ENCODE peak calls at places on chromosome 9, in seven cellular contexts. One of them, this sample, is unnamed.

GRCh38 chr9:116074658-116075057 is 78.9 kb upstream of the PAPPA start:
- DNase-seq in lower leg skin: no peak
- DNase-seq in neural progenitor cell: no peak
- DNase-seq in BJ: no peak
- DNase-seq in heart right ventricle: no peak
- DNase-seq in kidney epithelial cell: no peak
- DNase-seq in lower lobe of right lung: no peak
- DNase-seq in this sample: no peak

GRCh38 chr9:82367929-82368328 is 379.4 kb downstream of the SPATA31D1 start:
- DNase-seq in lower leg skin: no peak
- DNase-seq in neural progenitor cell: no peak
- DNase-seq in BJ: no peak
- DNase-seq in heart right ventricle: no peak
- DNase-seq in kidney epithelial cell: no peak
- DNase-seq in lower lobe of right lung: no peak
- DNase-seq in this sample: no peak

GRCh38 chr9:98022447-98022846 is 34.1 kb upstream of the NANS start:
- DNase-seq in lower leg skin: peak
- DNase-seq in neural progenitor cell: no peak
- DNase-seq in BJ: no peak
- DNase-seq in heart right ventricle: no peak
- DNase-seq in kidney epithelial cell: no peak
- DNase-seq in lower lobe of right lung: no peak
- DNase-seq in this sample: no peak

GRCh38 chr9:116959775-116960174 is 272.7 kb downstream of the TRIM32 start:
- DNase-seq in lower leg skin: no peak
- DNase-seq in neural progenitor cell: peak
- DNase-seq in BJ: no peak
- DNase-seq in heart right ventricle: no peak
- DNase-seq in kidney epithelial cell: no peak
- DNase-seq in lower lobe of right lung: no peak
- DNase-seq in this sample: no peak

GRCh38 chr9:74770508-74771261 is 117.0 kb downstream of the TRPM6 start:
- DNase-seq in lower leg skin: no peak
- DNase-seq in neural progenitor cell: peak
- DNase-seq in BJ: no peak
- DNase-seq in heart right ventricle: peak
- DNase-seq in kidney epithelial cell: no peak
- DNase-seq in lower lobe of right lung: no peak
- DNase-seq in this sample: no peak

GRCh38 chr9:8456327-8456726 is 656.7 kb upstream of the DMAC1 start:
- DNase-seq in lower leg skin: no peak
- DNase-seq in neural progenitor cell: no peak
- DNase-seq in BJ: no peak
- DNase-seq in heart right ventricle: no peak
- DNase-seq in kidney epithelial cell: no peak
- DNase-seq in lower lobe of right lung: no peak
- DNase-seq in this sample: no peak

GRCh38 chr9:131997076-131997475 is 82.6 kb downstream of the MED27 start:
- DNase-seq in lower leg skin: no peak
- DNase-seq in neural progenitor cell: no peak
- DNase-seq in BJ: no peak
- DNase-seq in heart right ventricle: no peak
- DNase-seq in kidney epithelial cell: no peak
- DNase-seq in lower lobe of right lung: no peak
- DNase-seq in this sample: no peak

GRCh38 chr9:78031271-78031825 is at the start of gene GNAQ:
- DNase-seq in lower leg skin: peak
- DNase-seq in neural progenitor cell: peak
- DNase-seq in BJ: no peak
- DNase-seq in heart right ventricle: peak
- DNase-seq in kidney epithelial cell: no peak
- DNase-seq in lower lobe of right lung: peak
- DNase-seq in this sample: no peak

GRCh38 chr9:61671276-61671973 is 481.6 kb downstream of the SPATA31A7 start:
- DNase-seq in lower leg skin: peak
- DNase-seq in neural progenitor cell: no peak
- DNase-seq in BJ: no peak
- DNase-seq in heart right ventricle: no peak
- DNase-seq in kidney epithelial cell: no peak
- DNase-seq in lower lobe of right lung: no peak
- DNase-seq in this sample: no peak

GRCh38 chr9:130696139-130696650 is 2.6 kb downstream of the EXOSC2 start:
- DNase-seq in lower leg skin: no peak
- DNase-seq in neural progenitor cell: no peak
- DNase-seq in BJ: no peak
- DNase-seq in heart right ventricle: no peak
- DNase-seq in kidney epithelial cell: no peak
- DNase-seq in lower lobe of right lung: peak
- DNase-seq in this sample: no peak

GRCh38 chr9:114551750-114552685 is 35.6 kb upstream of the ATP6V1G1 start:
- DNase-seq in lower leg skin: no peak
- DNase-seq in neural progenitor cell: no peak
- DNase-seq in BJ: peak
- DNase-seq in heart right ventricle: no peak
- DNase-seq in kidney epithelial cell: peak
- DNase-seq in lower lobe of right lung: no peak
- DNase-seq in this sample: peak

GRCh38 chr9:126365780-126366179 is 39.2 kb downstream of the MVB12B start:
- DNase-seq in lower leg skin: peak
- DNase-seq in neural progenitor cell: no peak
- DNase-seq in BJ: no peak
- DNase-seq in heart right ventricle: no peak
- DNase-seq in kidney epithelial cell: no peak
- DNase-seq in lower lobe of right lung: no peak
- DNase-seq in this sample: no peak
- TF ChIP-seq CTCF in lower leg skin: no peak
- TF ChIP-seq CTCF in neural progenitor cell: peak
- TF ChIP-seq CTCF in BJ: no peak
- TF ChIP-seq CTCF in heart right ventricle: no peak
- TF ChIP-seq CTCF in kidney epithelial cell: no peak
- TF ChIP-seq CTCF in lower lobe of right lung: no peak
- TF ChIP-seq CTCF in this sample: no peak

GRCh38 chr9:112891521-112891920 is 845 bp upstream of the SLC46A2 start:
- DNase-seq in lower leg skin: no peak
- DNase-seq in neural progenitor cell: no peak
- DNase-seq in BJ: no peak
- DNase-seq in heart right ventricle: no peak
- DNase-seq in kidney epithelial cell: no peak
- DNase-seq in lower lobe of right lung: no peak
- DNase-seq in this sample: no peak
- H3K4me3 ChIP-seq in lower leg skin: no peak
- H3K4me3 ChIP-seq in neural progenitor cell: no peak
- H3K4me3 ChIP-seq in BJ: no peak
- H3K4me3 ChIP-seq in heart right ventricle: no peak
- H3K4me3 ChIP-seq in kidney epithelial cell: no peak
- H3K4me3 ChIP-seq in lower lobe of right lung: peak
- H3K4me3 ChIP-seq in this sample: no peak

DNA sequence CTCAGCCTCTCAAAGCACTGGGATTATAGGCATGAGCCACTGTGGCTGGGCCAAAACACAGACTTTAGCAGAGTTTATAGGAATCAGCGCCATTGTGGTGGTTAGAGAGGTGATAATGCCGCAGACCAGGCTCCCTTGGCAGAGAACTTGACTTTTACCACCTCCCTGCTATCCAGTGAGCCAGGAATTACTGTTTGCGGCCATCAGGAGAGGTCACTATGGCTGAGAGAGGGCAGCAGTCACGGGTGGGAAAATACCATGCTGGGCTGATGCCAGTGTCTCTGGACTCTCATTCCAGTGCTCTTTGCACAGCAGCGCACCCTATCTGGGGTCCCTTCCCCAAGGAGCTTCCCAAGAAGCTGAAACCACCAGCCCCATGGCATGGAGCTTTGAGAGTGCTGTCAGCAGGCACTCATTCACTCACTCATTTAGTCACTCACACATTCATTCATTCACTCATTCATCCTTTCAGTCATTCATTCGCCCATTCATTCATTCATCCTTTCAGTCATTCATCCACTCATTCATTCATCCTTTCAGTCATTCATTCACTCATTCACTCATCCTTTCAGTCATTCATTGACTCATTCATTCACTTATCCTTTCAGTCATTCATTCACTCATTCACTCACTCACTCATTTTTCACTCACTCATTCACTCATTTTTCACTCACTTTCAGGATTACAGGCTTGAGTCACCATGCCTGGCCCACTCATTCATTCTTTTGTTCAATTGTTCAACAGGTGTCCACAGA is 27.3 kb upstream of the RNU6ATAC start:
- DNase-seq in lower leg skin: peak
- DNase-seq in neural progenitor cell: no peak
- DNase-seq in BJ: no peak
- DNase-seq in heart right ventricle: no peak
- DNase-seq in kidney epithelial cell: no peak
- DNase-seq in lower lobe of right lung: no peak
- DNase-seq in this sample: no peak
- TF ChIP-seq CTCF in lower leg skin: no peak
- TF ChIP-seq CTCF in neural progenitor cell: no peak
- TF ChIP-seq CTCF in BJ: no peak
- TF ChIP-seq CTCF in heart right ventricle: no peak
- TF ChIP-seq CTCF in kidney epithelial cell: no peak
- TF ChIP-seq CTCF in lower lobe of right lung: no peak
- TF ChIP-seq CTCF in this sample: no peak

DNA sequence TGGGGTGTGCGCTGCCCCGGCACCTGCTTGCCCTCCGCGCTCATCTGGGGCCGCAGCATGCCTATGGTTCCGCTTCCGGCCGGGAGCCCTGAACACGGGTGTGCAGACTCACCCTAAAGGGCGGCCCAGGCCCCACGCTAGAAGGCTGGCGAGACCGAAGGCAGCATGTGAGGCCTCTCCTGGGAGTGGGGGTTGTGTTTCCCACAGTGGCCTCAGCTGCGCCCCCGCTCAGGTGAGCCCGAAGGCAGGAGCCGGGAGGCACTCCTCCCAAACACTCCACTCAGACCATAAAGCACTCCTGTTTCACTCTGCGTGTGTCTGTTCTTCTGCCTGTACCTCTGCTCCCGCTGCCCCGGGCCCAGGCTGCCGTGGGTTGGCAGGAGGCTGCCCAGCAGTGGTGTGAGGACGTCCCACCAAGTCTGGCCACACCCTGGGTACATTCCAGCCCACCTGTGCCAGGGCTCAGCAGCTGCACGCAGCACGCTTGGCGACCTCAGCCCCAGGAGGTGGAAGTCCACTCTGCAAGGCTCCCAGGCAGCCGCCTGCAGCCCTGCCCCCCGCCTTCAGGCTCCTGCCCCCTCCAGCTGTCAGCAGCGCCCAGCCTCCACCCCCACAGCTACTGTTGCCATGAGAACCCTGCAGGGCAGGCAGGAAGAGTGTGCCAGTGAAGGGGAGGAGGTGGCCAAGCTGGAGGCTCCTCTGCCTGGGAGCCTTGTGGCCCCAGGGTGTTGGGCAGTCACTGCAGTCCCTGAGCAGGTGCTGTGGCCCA is 1.2 kb upstream of the AJM1 start:
- DNase-seq in lower leg skin: no peak
- DNase-seq in neural progenitor cell: peak
- DNase-seq in BJ: no peak
- DNase-seq in heart right ventricle: no peak
- DNase-seq in kidney epithelial cell: peak
- DNase-seq in lower lobe of right lung: no peak
- DNase-seq in this sample: no peak
- H3K4me3 ChIP-seq in lower leg skin: no peak
- H3K4me3 ChIP-seq in neural progenitor cell: no peak
- H3K4me3 ChIP-seq in BJ: no peak
- H3K4me3 ChIP-seq in heart right ventricle: no peak
- H3K4me3 ChIP-seq in kidney epithelial cell: no peak
- H3K4me3 ChIP-seq in lower lobe of right lung: no peak
- H3K4me3 ChIP-seq in this sample: no peak

DNA sequence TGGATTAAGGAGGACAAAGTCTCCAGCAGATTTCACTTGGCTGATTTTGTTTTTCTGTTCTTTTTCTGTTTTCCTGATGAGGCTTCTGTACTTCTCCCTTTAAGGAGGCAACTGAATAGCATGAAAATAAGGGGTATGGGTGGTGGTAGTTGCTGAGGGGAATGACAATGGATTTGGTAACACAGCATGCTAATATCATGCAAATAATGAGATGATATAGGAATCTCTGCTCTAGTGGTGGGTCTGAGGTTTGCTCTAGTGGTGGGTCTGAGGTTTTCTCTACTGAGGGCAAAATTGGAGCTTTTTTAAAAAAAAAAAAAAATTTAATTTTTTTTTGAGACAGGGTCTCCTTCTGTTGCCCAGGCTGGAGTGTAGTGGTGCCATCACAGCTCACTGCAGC is 139.7 kb downstream of the C9orf152 start:
- DNase-seq in lower leg skin: no peak
- DNase-seq in neural progenitor cell: no peak
- DNase-seq in BJ: no peak
- DNase-seq in heart right ventricle: no peak
- DNase-seq in kidney epithelial cell: no peak
- DNase-seq in lower lobe of right lung: no peak
- DNase-seq in this sample: no peak
- TF ChIP-seq CTCF in lower leg skin: no peak
- TF ChIP-seq CTCF in neural progenitor cell: no peak
- TF ChIP-seq CTCF in BJ: no peak
- TF ChIP-seq CTCF in heart right ventricle: no peak
- TF ChIP-seq CTCF in kidney epithelial cell: no peak
- TF ChIP-seq CTCF in lower lobe of right lung: no peak
- TF ChIP-seq CTCF in this sample: no peak

GRCh38 chr9:19464764-19465570 is 56.2 kb downstream of the ACER2 start:
- DNase-seq in lower leg skin: peak
- DNase-seq in neural progenitor cell: peak
- DNase-seq in BJ: no peak
- DNase-seq in heart right ventricle: peak
- DNase-seq in kidney epithelial cell: peak
- DNase-seq in lower lobe of right lung: peak
- DNase-seq in this sample: no peak
- H3K4me3 ChIP-seq in lower leg skin: no peak
- H3K4me3 ChIP-seq in neural progenitor cell: peak
- H3K4me3 ChIP-seq in BJ: peak
- H3K4me3 ChIP-seq in heart right ventricle: peak
- H3K4me3 ChIP-seq in kidney epithelial cell: peak
- H3K4me3 ChIP-seq in lower lobe of right lung: peak
- H3K4me3 ChIP-seq in this sample: peak

GRCh38 chr9:698276-698675 is 143.2 kb upstream of the DMRT1 start:
- DNase-seq in lower leg skin: no peak
- DNase-seq in neural progenitor cell: no peak
- DNase-seq in BJ: no peak
- DNase-seq in heart right ventricle: no peak
- DNase-seq in kidney epithelial cell: no peak
- DNase-seq in lower lobe of right lung: no peak
- DNase-seq in this sample: no peak

GRCh38 chr9:694499-695154 is 146.9 kb upstream of the DMRT1 start:
- DNase-seq in lower leg skin: no peak
- DNase-seq in neural progenitor cell: no peak
- DNase-seq in BJ: no peak
- DNase-seq in heart right ventricle: peak
- DNase-seq in kidney epithelial cell: peak
- DNase-seq in lower lobe of right lung: no peak
- DNase-seq in this sample: peak

GRCh38 chr9:698937-699336 is 142.6 kb upstream of the DMRT1 start:
- DNase-seq in lower leg skin: no peak
- DNase-seq in neural progenitor cell: no peak
- DNase-seq in BJ: no peak
- DNase-seq in heart right ventricle: no peak
- DNase-seq in kidney epithelial cell: no peak
- DNase-seq in lower lobe of right lung: no peak
- DNase-seq in this sample: no peak

GRCh38 chr9:695252-695651 is 146.2 kb upstream of the DMRT1 start:
- DNase-seq in lower leg skin: no peak
- DNase-seq in neural progenitor cell: no peak
- DNase-seq in BJ: no peak
- DNase-seq in heart right ventricle: no peak
- DNase-seq in kidney epithelial cell: no peak
- DNase-seq in lower lobe of right lung: no peak
- DNase-seq in this sample: no peak

GRCh38 chr9:696332-697090 is 145.0 kb upstream of the DMRT1 start:
- DNase-seq in lower leg skin: no peak
- DNase-seq in neural progenitor cell: no peak
- DNase-seq in BJ: no peak
- DNase-seq in heart right ventricle: no peak
- DNase-seq in kidney epithelial cell: no peak
- DNase-seq in lower lobe of right lung: no peak
- DNase-seq in this sample: no peak
- TF ChIP-seq CTCF in lower leg skin: no peak
- TF ChIP-seq CTCF in neural progenitor cell: no peak
- TF ChIP-seq CTCF in BJ: peak
- TF ChIP-seq CTCF in heart right ventricle: peak
- TF ChIP-seq CTCF in kidney epithelial cell: peak
- TF ChIP-seq CTCF in lower lobe of right lung: no peak
- TF ChIP-seq CTCF in this sample: peak

This sample was measured in AG04449.